ENCODE peak calls at places on chromosomes 12 and 14, in six cellular contexts. One of them, this sample, is unnamed.
A peak's percentile ranks its signal among the peaks of the same experiment; 100 is the strongest.

GRCh38 chr14:31749275-31749674 is 188.1 kb downstream of the NUBPL start:
- DNase-seq in H9: no peak
- DNase-seq in IMR-90: no peak
- DNase-seq in H1: no peak
- DNase-seq in neuronal stem cell: no peak
- DNase-seq in trophoblast cell: no peak
- DNase-seq in this sample: no peak

GRCh38 chr14:90647469-90647868 is 168.8 kb downstream of the TTC7B start:
- DNase-seq in H9: no peak
- DNase-seq in H1: no peak
- DNase-seq in neuronal stem cell: no peak
- DNase-seq in trophoblast cell: no peak
- DNase-seq in IMR-90: no peak
- DNase-seq in this sample: no peak

GRCh38 chr12:6630696-6631095 is 5.1 kb downstream of the LPAR5 start:
- DNase-seq in IMR-90: no peak
- DNase-seq in H9: no peak
- DNase-seq in neuronal stem cell: no peak
- DNase-seq in trophoblast cell: no peak
- DNase-seq in H1: no peak
- DNase-seq in this sample: no peak

GRCh38 chr12:127145929-127146789 is 1120.8 kb upstream of the TMEM132C start:
- DNase-seq in neuronal stem cell: no peak
- DNase-seq in IMR-90: peak; percentile 15
- DNase-seq in H1: no peak
- DNase-seq in trophoblast cell: peak; percentile 47
- DNase-seq in H9: peak; percentile 60
- DNase-seq in this sample: no peak

GRCh38 chr12:107436376-107436775 is 249.2 kb upstream of the PWP1 start:
- DNase-seq in trophoblast cell: peak; percentile 24
- DNase-seq in H1: no peak
- DNase-seq in neuronal stem cell: no peak
- DNase-seq in H9: peak; percentile 58
- DNase-seq in IMR-90: peak; percentile 83
- DNase-seq in this sample: no peak

GRCh38 chr12:31323466-31324115 is 2.4 kb downstream of the SINHCAF start:
- DNase-seq in H9: peak; percentile 50
- DNase-seq in neuronal stem cell: peak; percentile 18
- DNase-seq in trophoblast cell: peak; percentile 18
- DNase-seq in H1: peak; percentile 67
- DNase-seq in IMR-90: no peak
- DNase-seq in this sample: peak; percentile 70

GRCh38 chr14:65915125-65915524 is 502.6 kb downstream of the FUT8 start:
- DNase-seq in H9: no peak
- DNase-seq in IMR-90: no peak
- DNase-seq in neuronal stem cell: no peak
- DNase-seq in trophoblast cell: no peak
- DNase-seq in H1: no peak
- DNase-seq in this sample: no peak

GRCh38 chr12:60173213-60174170 is 577.7 kb downstream of the SLC16A7 start:
- DNase-seq in IMR-90: no peak
- DNase-seq in H9: no peak
- DNase-seq in H1: no peak
- DNase-seq in trophoblast cell: peak; percentile 3
- DNase-seq in neuronal stem cell: no peak
- DNase-seq in this sample: no peak

GRCh38 chr12:121807656-121808347 is 4.0 kb downstream of the SETD1B start:
- DNase-seq in H9: no peak
- DNase-seq in neuronal stem cell: no peak
- DNase-seq in trophoblast cell: no peak
- DNase-seq in H1: no peak
- DNase-seq in IMR-90: no peak
- DNase-seq in this sample: no peak

GRCh38 chr12:62210422-62210821 is 49.8 kb upstream of the USP15 start:
- DNase-seq in trophoblast cell: peak; percentile 79
- DNase-seq in H1: no peak
- DNase-seq in neuronal stem cell: peak; percentile 12
- DNase-seq in H9: peak; percentile 37
- DNase-seq in IMR-90: peak; percentile 52
- DNase-seq in this sample: peak; percentile 36

GRCh38 chr12:44294649-44295048 is 458.8 kb downstream of the TMEM117 start:
- DNase-seq in IMR-90: no peak
- DNase-seq in neuronal stem cell: no peak
- DNase-seq in H1: no peak
- DNase-seq in H9: no peak
- DNase-seq in trophoblast cell: no peak
- DNase-seq in this sample: peak; percentile 23

GRCh38 chr14:24311837-24312615 is 724 bp downstream of the LTB4R start:
- DNase-seq in H9: no peak
- DNase-seq in trophoblast cell: peak; percentile 12
- DNase-seq in neuronal stem cell: no peak
- DNase-seq in H1: no peak
- DNase-seq in IMR-90: no peak
- DNase-seq in this sample: no peak

GRCh38 chr12:107884769-107885694 is 110.5 kb downstream of the ASCL4 start:
- DNase-seq in H9: peak; percentile 76
- DNase-seq in trophoblast cell: peak; percentile 61
- DNase-seq in H1: peak; percentile 63
- DNase-seq in IMR-90: peak; percentile 49
- DNase-seq in neuronal stem cell: peak; percentile 65
- DNase-seq in this sample: peak; percentile 49

GRCh38 chr12:107736914-107737313 is 24.0 kb downstream of the PRDM4 start:
- DNase-seq in trophoblast cell: no peak
- DNase-seq in H9: no peak
- DNase-seq in H1: no peak
- DNase-seq in neuronal stem cell: no peak
- DNase-seq in IMR-90: no peak
- DNase-seq in this sample: no peak

GRCh38 chr12:49200882-49201594 is 12.2 kb upstream of the TUBA1A start:
- DNase-seq in H9: peak; percentile 21
- DNase-seq in trophoblast cell: peak; percentile 88
- DNase-seq in IMR-90: peak; percentile 89
- DNase-seq in H1: no peak
- DNase-seq in neuronal stem cell: no peak
- DNase-seq in this sample: peak; percentile 89

GRCh38 chr12:116368196-116369194 is 91.0 kb upstream of the MED13L start:
- DNase-seq in neuronal stem cell: no peak
- DNase-seq in H9: no peak
- DNase-seq in trophoblast cell: peak; percentile 93
- DNase-seq in H1: no peak
- DNase-seq in IMR-90: no peak
- DNase-seq in this sample: peak; percentile 83

GRCh38 chr14:51929920-51930682 is 59.2 kb upstream of the RTRAF start:
- DNase-seq in H1: no peak
- DNase-seq in IMR-90: peak; percentile 14
- DNase-seq in neuronal stem cell: no peak
- DNase-seq in trophoblast cell: no peak
- DNase-seq in H9: no peak
- DNase-seq in this sample: no peak

GRCh38 chr12:82430541-82431145 is 72.3 kb downstream of the METTL25 start:
- DNase-seq in trophoblast cell: no peak
- DNase-seq in H9: no peak
- DNase-seq in neuronal stem cell: no peak
- DNase-seq in H1: no peak
- DNase-seq in IMR-90: peak; percentile 72
- DNase-seq in this sample: no peak

GRCh38 chr12:116490481-116490880 is 68.7 kb upstream of the MAP1LC3B2 start:
- DNase-seq in H9: no peak
- DNase-seq in trophoblast cell: no peak
- DNase-seq in neuronal stem cell: no peak
- DNase-seq in H1: no peak
- DNase-seq in IMR-90: peak; percentile 65
- DNase-seq in this sample: peak; percentile 22

GRCh38 chr12:111428081-111428727 is 22.5 kb downstream of the SH2B3 start:
- DNase-seq in neuronal stem cell: no peak
- DNase-seq in trophoblast cell: no peak
- DNase-seq in H9: no peak
- DNase-seq in IMR-90: no peak
- DNase-seq in H1: no peak
- DNase-seq in this sample: no peak

GRCh38 chr12:118377891-118378470 is 1.6 kb downstream of the SUDS3 start:
- DNase-seq in trophoblast cell: peak; percentile 85
- DNase-seq in H9: peak; percentile 47
- DNase-seq in IMR-90: peak; percentile 44
- DNase-seq in neuronal stem cell: peak; percentile 68
- DNase-seq in H1: peak; percentile 86
- DNase-seq in this sample: peak; percentile 68

GRCh38 chr12:52519826-52520662 is at the start of gene KRT5:
- DNase-seq in H9: no peak
- DNase-seq in H1: peak; percentile 38
- DNase-seq in neuronal stem cell: no peak
- DNase-seq in trophoblast cell: no peak
- DNase-seq in IMR-90: no peak
- DNase-seq in this sample: no peak

GRCh38 chr12:69873429-69873828 is 48.4 kb downstream of the MYRFL start:
- DNase-seq in neuronal stem cell: no peak
- DNase-seq in IMR-90: no peak
- DNase-seq in trophoblast cell: no peak
- DNase-seq in H1: no peak
- DNase-seq in H9: no peak
- DNase-seq in this sample: no peak

GRCh38 chr14:99755629-99756603 is 37.3 kb upstream of the EML1 start:
- DNase-seq in trophoblast cell: no peak
- DNase-seq in H9: no peak
- DNase-seq in neuronal stem cell: no peak
- DNase-seq in H1: no peak
- DNase-seq in IMR-90: peak; percentile 95
- DNase-seq in this sample: peak; percentile 95

DNA sequence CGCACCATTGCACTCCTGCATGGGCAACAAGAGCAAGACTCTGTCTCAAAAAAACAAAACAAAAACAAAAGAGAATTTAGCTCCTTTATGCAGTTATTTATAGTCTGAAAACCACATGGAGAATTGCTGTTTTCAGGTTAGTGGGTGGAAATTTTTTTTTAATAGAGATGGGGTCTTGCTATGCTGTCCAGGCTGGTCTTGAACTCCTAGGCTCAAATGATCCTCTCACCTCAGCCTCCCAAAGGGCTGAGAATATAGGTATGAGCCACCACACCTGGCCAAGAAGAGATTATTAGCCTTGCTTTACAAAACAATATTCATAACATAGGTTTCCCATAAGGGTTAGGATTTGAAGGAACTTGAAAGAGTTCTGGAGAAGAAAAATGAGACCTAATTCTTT is 12.1 kb upstream of the SRP54 start:
- DNase-seq in H1: no peak
- DNase-seq in neuronal stem cell: no peak
- DNase-seq in IMR-90: no peak
- DNase-seq in trophoblast cell: no peak
- DNase-seq in H9: no peak
- DNase-seq in this sample: no peak
- H4K91ac ChIP-seq in H1: no peak overlapping the region
- H4K91ac ChIP-seq in neuronal stem cell: no peak overlapping the region
- H4K91ac ChIP-seq in IMR-90: no peak overlapping the region
- H4K91ac ChIP-seq in trophoblast cell: no peak overlapping the region
- H4K91ac ChIP-seq in H9: no peak overlapping the region
- H4K91ac ChIP-seq in this sample: no peak overlapping the region

DNA sequence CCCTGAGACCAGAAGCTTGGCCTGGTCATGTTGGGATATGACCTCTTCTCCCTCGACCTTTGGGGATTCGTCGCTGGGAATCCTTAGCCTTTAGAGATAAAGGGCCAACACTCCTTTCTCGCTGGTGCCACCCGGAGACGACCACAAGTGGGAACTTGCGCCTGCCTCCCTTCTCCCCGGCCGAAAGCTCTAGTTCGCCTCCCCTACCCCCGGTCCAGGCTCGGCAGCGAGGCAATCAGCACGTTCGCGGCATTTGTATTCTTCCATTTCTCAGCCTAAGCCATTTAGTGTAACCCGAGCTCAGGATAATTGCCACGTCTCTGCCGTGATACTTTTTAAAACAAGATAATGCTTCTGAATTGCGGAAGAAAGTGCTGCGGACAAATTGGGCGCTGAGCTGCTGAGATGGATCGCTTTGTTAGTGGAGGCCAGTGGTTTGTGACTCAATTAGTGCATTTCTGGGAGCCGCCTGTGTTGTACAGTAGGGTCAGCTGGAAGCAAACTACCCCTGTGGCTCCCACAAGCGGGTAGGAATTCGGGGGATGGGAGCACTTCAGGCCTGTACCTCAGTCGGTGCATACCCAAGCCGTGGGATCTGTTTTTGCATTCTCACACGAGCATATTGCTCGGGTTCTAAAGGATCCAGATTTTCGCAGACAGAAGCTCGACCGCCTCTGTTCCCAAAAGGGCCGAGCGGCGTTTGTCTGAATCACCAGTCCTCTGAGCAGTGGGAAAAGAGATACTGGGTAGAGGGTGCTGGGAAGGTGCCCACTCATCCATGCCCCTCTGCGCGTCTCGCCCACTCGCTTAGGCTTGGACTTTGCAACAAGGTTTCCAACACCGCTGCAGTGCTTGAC is 6.8 kb upstream of the SIX1 start:
- DNase-seq in neuronal stem cell: peak; percentile 32
- DNase-seq in trophoblast cell: no peak
- DNase-seq in H1: peak; percentile 67
- DNase-seq in H9: peak; percentile 48
- DNase-seq in IMR-90: peak; percentile 25
- DNase-seq in this sample: peak; percentile 44
- H4K91ac ChIP-seq in neuronal stem cell: no peak overlapping the region
- H4K91ac ChIP-seq in trophoblast cell: no peak overlapping the region
- H4K91ac ChIP-seq in H1: no peak overlapping the region
- H4K91ac ChIP-seq in H9: no peak overlapping the region
- H4K91ac ChIP-seq in IMR-90: peak overlapping the region; percentile 97
- H4K91ac ChIP-seq in this sample: no peak overlapping the region

DNA sequence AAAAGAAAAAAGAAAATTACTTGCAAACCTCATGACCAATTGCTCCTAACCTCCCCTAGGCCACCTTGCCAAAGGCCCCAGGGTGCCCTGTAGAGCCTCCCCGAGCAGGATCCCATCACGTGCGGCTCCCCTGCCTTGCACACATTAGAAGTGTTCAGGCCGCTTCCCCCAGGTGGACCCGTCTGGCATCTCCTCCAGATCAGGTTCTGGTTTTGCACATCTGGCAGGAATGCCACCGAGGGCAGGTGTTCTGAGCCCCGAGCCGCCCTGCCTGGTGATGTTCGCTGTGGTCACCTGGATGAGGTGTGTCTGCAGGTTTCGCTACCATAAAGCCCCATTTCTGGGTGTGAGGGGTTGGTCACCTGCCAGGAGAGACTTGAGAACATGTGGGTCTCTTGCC is 19.3 kb downstream of the MMP17 start:
- DNase-seq in neuronal stem cell: no peak
- DNase-seq in IMR-90: no peak
- DNase-seq in trophoblast cell: no peak
- DNase-seq in H9: no peak
- DNase-seq in H1: no peak
- DNase-seq in this sample: no peak
- H4K91ac ChIP-seq in neuronal stem cell: no peak overlapping the region
- H4K91ac ChIP-seq in IMR-90: no peak overlapping the region
- H4K91ac ChIP-seq in trophoblast cell: no peak overlapping the region
- H4K91ac ChIP-seq in H9: no peak overlapping the region
- H4K91ac ChIP-seq in H1: no peak overlapping the region
- H4K91ac ChIP-seq in this sample: no peak overlapping the region

DNA sequence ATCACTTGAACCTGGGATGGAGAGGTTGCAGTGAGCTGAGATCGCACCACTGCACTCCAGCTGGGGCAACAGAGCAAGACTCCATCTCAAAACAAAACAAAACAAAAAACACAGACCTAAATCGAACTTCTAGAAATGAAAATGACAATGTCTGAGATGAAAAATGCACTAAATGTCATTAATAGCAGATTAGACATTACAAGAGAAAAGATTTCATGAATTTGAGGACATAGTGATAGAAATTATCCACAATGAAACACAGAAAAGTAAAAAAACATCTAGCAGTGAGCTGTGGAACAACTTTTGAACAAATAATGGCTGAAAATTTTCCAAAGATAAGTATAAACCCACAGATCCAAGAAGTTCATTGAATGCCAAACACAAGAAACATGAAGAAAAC is 35.2 kb downstream of the BICDL1 start:
- DNase-seq in neuronal stem cell: no peak
- DNase-seq in H9: no peak
- DNase-seq in H1: no peak
- DNase-seq in IMR-90: no peak
- DNase-seq in trophoblast cell: no peak
- DNase-seq in this sample: no peak
- H4K91ac ChIP-seq in neuronal stem cell: no peak overlapping the region
- H4K91ac ChIP-seq in H9: no peak overlapping the region
- H4K91ac ChIP-seq in H1: no peak overlapping the region
- H4K91ac ChIP-seq in IMR-90: no peak overlapping the region
- H4K91ac ChIP-seq in trophoblast cell: no peak overlapping the region
- H4K91ac ChIP-seq in this sample: no peak overlapping the region